ENCODE peak calls at places on chromosomes 2 and 18, in seven cellular contexts. L is activated CD8-positive, alpha-beta memory T cell treated with anti-CD3 and anti-CD28 coated beads for 48 hours; T is stimulated activated CD8-positive, alpha-beta memory T cell treated with anti-CD3 and anti-CD28 coated beads, Interleukin-15, amount 100 ng/mL, for 24 hours; O is RKO; B is activated naive CD4-positive, alpha-beta T cell; Q is CD8-positive, alpha-beta T cell; Y is NCI-H82. I is an unnamed sample.

GRCh38 chr2:157238296-157238695 is 19.2 kb upstream of the GALNT5 start:
- DNase-seq in L (no peak), T (no peak), O (no peak), B (no peak), Q (no peak), Y (no peak), I (no peak)

GRCh38 chr2:20488782-20489181 is 41.9 kb downstream of the RHOB start:
- DNase-seq in L (no peak), T (no peak), O (no peak), B (no peak), Q (no peak), Y (no peak), I (no peak)

GRCh38 chr2:236178921-236179652 is 10.9 kb upstream of the GBX2 start:
- DNase-seq in L (no peak), T (no peak), O (no peak), B (no peak), Q (no peak), Y (peak), I (no peak)

GRCh38 chr2:88159955-88160415 is 10.2 kb upstream of the THNSL2 start:
- DNase-seq in L (no peak), T (no peak), O (peak), B (peak), Q (peak), Y (peak), I (no peak)

GRCh38 chr2:112881217-112882000 is 29.6 kb upstream of the IL37 start:
- DNase-seq in L (peak), T (no peak), O (peak), B (no peak), Q (no peak), Y (peak), I (no peak)

GRCh38 chr2:10410716-10411437 is 37.2 kb downstream of the ODC1 start:
- DNase-seq in L (no peak), T (no peak), O (no peak), B (no peak), Q (no peak), Y (no peak), I (no peak)

GRCh38 chr18:47254341-47254939 is 3.0 kb upstream of the SKOR2 start:
- DNase-seq in L (no peak), T (no peak), O (peak), B (no peak), Q (no peak), Y (peak), I (no peak)

GRCh38 chr2:143397886-143398614 is 268.8 kb downstream of the ARHGAP15 start:
- DNase-seq in L (no peak), T (no peak), O (peak), B (no peak), Q (no peak), Y (no peak), I (no peak)

GRCh38 chr2:232039086-232039485 is 77.6 kb downstream of the DIS3L2 start:
- DNase-seq in L (no peak), T (no peak), O (no peak), B (no peak), Q (no peak), Y (peak), I (no peak)

GRCh38 chr18:70892381-70892780 is 603.5 kb downstream of the SOCS6 start:
- DNase-seq in L (no peak), T (no peak), O (no peak), B (no peak), Q (no peak), Y (no peak), I (no peak)

GRCh38 chr2:84874381-84875212 is 6.3 kb downstream of the TRABD2A start:
- DNase-seq in L (no peak), T (no peak), O (no peak), B (no peak), Q (no peak), Y (no peak), I (no peak)

GRCh38 chr2:2845796-2846315 is 514.8 kb upstream of the MYT1L start:
- DNase-seq in L (no peak), T (no peak), O (no peak), B (no peak), Q (no peak), Y (no peak), I (no peak)

GRCh38 chr2:86037141-86037794 is 68.4 kb downstream of the POLR1A start:
- DNase-seq in L (no peak), T (no peak), O (peak), B (peak), Q (no peak), Y (no peak), I (peak)

GRCh38 chr2:128325665-128326181 is 7.1 kb upstream of the HS6ST1 start:
- DNase-seq in L (no peak), T (no peak), O (no peak), B (no peak), Q (no peak), Y (no peak), I (no peak)

GRCh38 chr2:96143848-96144480 is 1.3 kb downstream of the DUSP2 start:
- DNase-seq in L (no peak), T (no peak), O (peak), B (peak), Q (no peak), Y (no peak), I (no peak)

GRCh38 chr18:12256946-12257345 is 2.8 kb downstream of the CIDEA start:
- DNase-seq in L (no peak), T (no peak), O (peak), B (no peak), Q (no peak), Y (no peak), I (no peak)

GRCh38 chr2:196592331-196592911 is 47.1 kb upstream of the CCDC150 start:
- DNase-seq in L (no peak), T (no peak), O (no peak), B (no peak), Q (no peak), Y (peak), I (no peak)

GRCh38 chr18:28284132-28284531 is 107.2 kb upstream of the CDH2 start:
- DNase-seq in L (no peak), T (no peak), O (peak), B (no peak), Q (no peak), Y (no peak), I (no peak)

GRCh38 chr2:179692610-179693009 is 168.8 kb downstream of the ZNF385B start:
- DNase-seq in L (no peak), T (no peak), O (no peak), B (no peak), Q (no peak), Y (no peak), I (no peak)

GRCh38 chr18:39235118-39235719 is 1669.6 kb upstream of the CELF4 start:
- DNase-seq in L (no peak), T (no peak), O (no peak), B (no peak), Q (no peak), Y (no peak), I (no peak)

GRCh38 chr2:234725528-234726264 is 226.1 kb upstream of the SH3BP4 start:
- DNase-seq in L (no peak), T (no peak), O (no peak), B (no peak), Q (no peak), Y (no peak), I (no peak)

GRCh38 chr2:239245872-239246701 is 154.7 kb downstream of the HDAC4 start:
- DNase-seq in L (no peak), T (no peak), O (no peak), B (no peak), Q (no peak), Y (no peak), I (no peak)

GRCh38 chr2:150127995-150128394 is 359.5 kb downstream of the RND3 start:
- DNase-seq in L (no peak), T (no peak), O (no peak), B (no peak), Q (no peak), Y (no peak), I (no peak)

GRCh38 chr2:240933048-240933965 is 27.2 kb downstream of the CROCC2 start:
- DNase-seq in L (no peak), T (no peak), O (no peak), B (no peak), Q (no peak), Y (no peak), I (peak)

GRCh38 chr2:130957920-130958319 is 121.2 kb downstream of the ARHGEF4 start:
- DNase-seq in L (no peak), T (no peak), O (no peak), B (no peak), Q (no peak), Y (peak), I (no peak)

GRCh38 chr2:62407838-62408589 is 98.0 kb downstream of the TMEM17 start:
- DNase-seq in L (no peak), T (no peak), O (no peak), B (no peak), Q (no peak), Y (peak), I (no peak)

GRCh38 chr2:97752342-97753334 is 39.3 kb downstream of the ZAP70 start:
- DNase-seq in L (no peak), T (no peak), O (no peak), B (no peak), Q (no peak), Y (no peak), I (no peak)

GRCh38 chr2:11955883-11956282 is 209.5 kb downstream of the LPIN1 start:
- DNase-seq in L (no peak), T (no peak), O (no peak), B (no peak), Q (no peak), Y (peak), I (no peak)

I was measured in omental fat pad.